ENCODE peak calls at places on chromosomes 13 and 19, in eight cellular contexts. One of them, this sample, is unnamed.

GRCh38 chr13:34357435-34358232 is 539.7 kb downstream of the RFC3 start:
- DNase-seq in A549: no peak
- DNase-seq in H1: no peak
- DNase-seq in suprapubic skin: no peak
- DNase-seq in transverse colon: no peak
- DNase-seq in sigmoid colon: no peak
- DNase-seq in SK-N-SH: no peak
- DNase-seq in ovary: no peak
- DNase-seq in this sample: no peak

GRCh38 chr19:9507285-9507684 is 8.9 kb upstream of the ZNF560 start:
- DNase-seq in A549: no peak
- DNase-seq in H1: no peak
- DNase-seq in suprapubic skin: no peak
- DNase-seq in transverse colon: no peak
- DNase-seq in sigmoid colon: no peak
- DNase-seq in SK-N-SH: no peak
- DNase-seq in ovary: no peak
- DNase-seq in this sample: no peak

GRCh38 chr13:77692746-77693448 is 4.6 kb upstream of the SLAIN1 start:
- DNase-seq in A549: no peak
- DNase-seq in H1: no peak
- DNase-seq in suprapubic skin: no peak
- DNase-seq in transverse colon: no peak
- DNase-seq in sigmoid colon: no peak
- DNase-seq in SK-N-SH: no peak
- DNase-seq in ovary: no peak
- DNase-seq in this sample: no peak

GRCh38 chr13:97978661-97979450 is 25.4 kb downstream of the IPO5 start:
- DNase-seq in A549: no peak
- DNase-seq in H1: no peak
- DNase-seq in suprapubic skin: no peak
- DNase-seq in transverse colon: no peak
- DNase-seq in sigmoid colon: no peak
- DNase-seq in SK-N-SH: no peak
- DNase-seq in ovary: no peak
- DNase-seq in this sample: no peak

GRCh38 chr19:485122-485521 is 11.2 kb upstream of the MADCAM1 start:
- DNase-seq in A549: no peak
- DNase-seq in H1: no peak
- DNase-seq in suprapubic skin: no peak
- DNase-seq in transverse colon: no peak
- DNase-seq in sigmoid colon: no peak
- DNase-seq in SK-N-SH: no peak
- DNase-seq in ovary: no peak
- DNase-seq in this sample: no peak

GRCh38 chr13:36344173-36344572 is 2.0 kb downstream of the SPART start:
- DNase-seq in A549: no peak
- DNase-seq in H1: no peak
- DNase-seq in suprapubic skin: no peak
- DNase-seq in transverse colon: peak
- DNase-seq in sigmoid colon: no peak
- DNase-seq in SK-N-SH: no peak
- DNase-seq in ovary: peak
- DNase-seq in this sample: no peak

GRCh38 chr13:112957295-112957677 is 11.7 kb upstream of the MCF2L start:
- DNase-seq in A549: no peak
- DNase-seq in H1: no peak
- DNase-seq in suprapubic skin: no peak
- DNase-seq in transverse colon: no peak
- DNase-seq in sigmoid colon: no peak
- DNase-seq in SK-N-SH: no peak
- DNase-seq in ovary: no peak
- DNase-seq in this sample: no peak

GRCh38 chr19:46732966-46733692 is 12.7 kb upstream of the FKRP start:
- DNase-seq in A549: peak
- DNase-seq in H1: no peak
- DNase-seq in suprapubic skin: peak
- DNase-seq in transverse colon: no peak
- DNase-seq in sigmoid colon: no peak
- DNase-seq in SK-N-SH: no peak
- DNase-seq in ovary: no peak
- DNase-seq in this sample: no peak

GRCh38 chr13:29861694-29862110 is 11.3 kb upstream of the UBL3 start:
- DNase-seq in A549: no peak
- DNase-seq in H1: no peak
- DNase-seq in suprapubic skin: no peak
- DNase-seq in transverse colon: no peak
- DNase-seq in sigmoid colon: no peak
- DNase-seq in SK-N-SH: no peak
- DNase-seq in ovary: no peak
- DNase-seq in this sample: no peak

GRCh38 chr19:16714702-16715294 is 4.8 kb upstream of the NWD1 start:
- DNase-seq in A549: no peak
- DNase-seq in H1: peak
- DNase-seq in suprapubic skin: peak
- DNase-seq in transverse colon: peak
- DNase-seq in sigmoid colon: no peak
- DNase-seq in SK-N-SH: peak
- DNase-seq in ovary: peak
- DNase-seq in this sample: peak

GRCh38 chr13:20526664-20527063 is 1.0 kb upstream of the CRYL1 start:
- DNase-seq in A549: no peak
- DNase-seq in H1: no peak
- DNase-seq in suprapubic skin: no peak
- DNase-seq in transverse colon: no peak
- DNase-seq in sigmoid colon: no peak
- DNase-seq in SK-N-SH: no peak
- DNase-seq in ovary: no peak
- DNase-seq in this sample: no peak

GRCh38 chr13:51704399-51705306 is 99.3 kb downstream of the DHRS12 start:
- DNase-seq in A549: no peak
- DNase-seq in H1: no peak
- DNase-seq in suprapubic skin: no peak
- DNase-seq in transverse colon: no peak
- DNase-seq in sigmoid colon: no peak
- DNase-seq in SK-N-SH: no peak
- DNase-seq in ovary: no peak
- DNase-seq in this sample: no peak

GRCh38 chr19:45323671-45324081 is 1.0 kb upstream of the CKM start:
- DNase-seq in A549: no peak
- DNase-seq in H1: no peak
- DNase-seq in suprapubic skin: no peak
- DNase-seq in transverse colon: peak
- DNase-seq in sigmoid colon: peak
- DNase-seq in SK-N-SH: peak
- DNase-seq in ovary: no peak
- DNase-seq in this sample: no peak

GRCh38 chr13:20442370-20442769 is 83.3 kb downstream of the CRYL1 start:
- DNase-seq in A549: no peak
- DNase-seq in H1: no peak
- DNase-seq in suprapubic skin: no peak
- DNase-seq in transverse colon: no peak
- DNase-seq in sigmoid colon: no peak
- DNase-seq in SK-N-SH: no peak
- DNase-seq in ovary: no peak
- DNase-seq in this sample: no peak

GRCh38 chr19:14383898-14384669 is 2.8 kb downstream of the ADGRE5 start:
- DNase-seq in A549: no peak
- DNase-seq in H1: no peak
- DNase-seq in suprapubic skin: peak
- DNase-seq in transverse colon: peak
- DNase-seq in sigmoid colon: peak
- DNase-seq in SK-N-SH: no peak
- DNase-seq in ovary: no peak
- DNase-seq in this sample: no peak

DNA sequence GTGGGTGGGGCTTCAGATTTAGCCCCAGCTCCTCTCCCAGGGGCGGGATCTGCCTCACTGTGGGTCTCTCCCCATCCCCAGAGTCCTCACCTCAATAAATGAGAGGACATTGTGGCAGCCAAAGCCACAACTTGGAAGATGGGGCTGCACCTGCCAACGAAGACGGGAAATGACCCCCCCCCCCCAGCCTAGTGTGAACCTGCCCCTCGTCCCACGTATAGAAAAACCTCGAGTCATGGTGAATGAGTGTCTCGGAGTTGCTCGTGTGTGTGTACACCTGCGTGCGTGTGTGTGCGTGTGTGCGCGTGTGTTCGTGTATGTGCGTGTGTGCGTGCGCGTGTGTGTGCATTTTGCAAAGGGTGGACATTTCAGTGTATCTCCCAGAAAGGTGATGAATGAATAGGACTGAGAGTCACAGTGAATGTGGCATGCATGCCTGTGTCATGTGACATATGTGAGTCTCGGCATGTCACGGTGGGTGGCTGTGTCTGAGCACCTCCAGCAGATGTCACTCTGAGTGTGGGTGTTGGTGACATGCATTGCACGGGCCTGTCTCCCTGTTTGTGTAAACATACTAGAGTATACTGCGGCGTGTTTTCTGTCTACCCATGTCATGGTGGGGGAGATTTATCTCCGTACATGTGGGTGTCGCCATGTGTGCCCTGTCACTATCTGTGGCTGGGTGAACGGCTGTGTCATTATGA is 1.5 kb upstream of the TRAPPC5 start:
- DNase-seq in A549: no peak
- DNase-seq in H1: no peak
- DNase-seq in suprapubic skin: no peak
- DNase-seq in transverse colon: peak
- DNase-seq in sigmoid colon: no peak
- DNase-seq in SK-N-SH: peak
- DNase-seq in ovary: no peak
- DNase-seq in this sample: no peak
- TF ChIP-seq EP300 in A549: no peak
- TF ChIP-seq EP300 in H1: no peak
- TF ChIP-seq EP300 in suprapubic skin: no peak
- TF ChIP-seq EP300 in transverse colon: no peak
- TF ChIP-seq EP300 in sigmoid colon: no peak
- TF ChIP-seq EP300 in SK-N-SH: no peak
- TF ChIP-seq EP300 in ovary: no peak
- TF ChIP-seq EP300 in this sample: no peak

GRCh38 chr19:48737360-48737998 is 2.9 kb downstream of the RASIP1 start:
- DNase-seq in A549: peak
- DNase-seq in H1: no peak
- DNase-seq in suprapubic skin: no peak
- DNase-seq in transverse colon: no peak
- DNase-seq in sigmoid colon: no peak
- DNase-seq in SK-N-SH: peak
- DNase-seq in ovary: peak
- DNase-seq in this sample: no peak

GRCh38 chr19:48738557-48739399 is 1.6 kb downstream of the RASIP1 start:
- DNase-seq in A549: peak
- DNase-seq in H1: peak
- DNase-seq in suprapubic skin: peak
- DNase-seq in transverse colon: peak
- DNase-seq in sigmoid colon: peak
- DNase-seq in SK-N-SH: peak
- DNase-seq in ovary: peak
- DNase-seq in this sample: peak

GRCh38 chr19:48734625-48735024 is 5.8 kb downstream of the RASIP1 start:
- DNase-seq in A549: no peak
- DNase-seq in H1: no peak
- DNase-seq in suprapubic skin: no peak
- DNase-seq in transverse colon: no peak
- DNase-seq in sigmoid colon: no peak
- DNase-seq in SK-N-SH: no peak
- DNase-seq in ovary: no peak
- DNase-seq in this sample: no peak

GRCh38 chr19:48731452-48731851 is 9.0 kb downstream of the RASIP1 start:
- DNase-seq in A549: no peak
- DNase-seq in H1: no peak
- DNase-seq in suprapubic skin: no peak
- DNase-seq in transverse colon: no peak
- DNase-seq in sigmoid colon: no peak
- DNase-seq in SK-N-SH: no peak
- DNase-seq in ovary: no peak
- DNase-seq in this sample: no peak

GRCh38 chr19:48735031-48735615 is 5.3 kb downstream of the RASIP1 start:
- DNase-seq in A549: peak
- DNase-seq in H1: no peak
- DNase-seq in suprapubic skin: no peak
- DNase-seq in transverse colon: peak
- DNase-seq in sigmoid colon: no peak
- DNase-seq in SK-N-SH: no peak
- DNase-seq in ovary: no peak
- DNase-seq in this sample: no peak
- TF ChIP-seq EP300 in A549: no peak
- TF ChIP-seq EP300 in H1: no peak
- TF ChIP-seq EP300 in suprapubic skin: no peak
- TF ChIP-seq EP300 in transverse colon: no peak
- TF ChIP-seq EP300 in sigmoid colon: no peak
- TF ChIP-seq EP300 in SK-N-SH: no peak
- TF ChIP-seq EP300 in ovary: no peak
- TF ChIP-seq EP300 in this sample: no peak

GRCh38 chr13:75762066-75762937 is 126.2 kb downstream of the LMO7 start:
- DNase-seq in A549: no peak
- DNase-seq in H1: no peak
- DNase-seq in suprapubic skin: no peak
- DNase-seq in transverse colon: no peak
- DNase-seq in sigmoid colon: no peak
- DNase-seq in SK-N-SH: no peak
- DNase-seq in ovary: no peak
- DNase-seq in this sample: no peak
- TF ChIP-seq EP300 in A549: no peak
- TF ChIP-seq EP300 in H1: no peak
- TF ChIP-seq EP300 in suprapubic skin: no peak
- TF ChIP-seq EP300 in transverse colon: no peak
- TF ChIP-seq EP300 in sigmoid colon: no peak
- TF ChIP-seq EP300 in SK-N-SH: no peak
- TF ChIP-seq EP300 in ovary: no peak
- TF ChIP-seq EP300 in this sample: no peak

GRCh38 chr13:79637086-79637763 is 156.3 kb downstream of the NDFIP2 start:
- DNase-seq in A549: no peak
- DNase-seq in H1: no peak
- DNase-seq in suprapubic skin: no peak
- DNase-seq in transverse colon: no peak
- DNase-seq in sigmoid colon: no peak
- DNase-seq in SK-N-SH: no peak
- DNase-seq in ovary: peak
- DNase-seq in this sample: no peak
- TF ChIP-seq EP300 in A549: no peak
- TF ChIP-seq EP300 in H1: no peak
- TF ChIP-seq EP300 in suprapubic skin: no peak
- TF ChIP-seq EP300 in transverse colon: no peak
- TF ChIP-seq EP300 in sigmoid colon: no peak
- TF ChIP-seq EP300 in SK-N-SH: peak
- TF ChIP-seq EP300 in ovary: no peak
- TF ChIP-seq EP300 in this sample: no peak

DNA sequence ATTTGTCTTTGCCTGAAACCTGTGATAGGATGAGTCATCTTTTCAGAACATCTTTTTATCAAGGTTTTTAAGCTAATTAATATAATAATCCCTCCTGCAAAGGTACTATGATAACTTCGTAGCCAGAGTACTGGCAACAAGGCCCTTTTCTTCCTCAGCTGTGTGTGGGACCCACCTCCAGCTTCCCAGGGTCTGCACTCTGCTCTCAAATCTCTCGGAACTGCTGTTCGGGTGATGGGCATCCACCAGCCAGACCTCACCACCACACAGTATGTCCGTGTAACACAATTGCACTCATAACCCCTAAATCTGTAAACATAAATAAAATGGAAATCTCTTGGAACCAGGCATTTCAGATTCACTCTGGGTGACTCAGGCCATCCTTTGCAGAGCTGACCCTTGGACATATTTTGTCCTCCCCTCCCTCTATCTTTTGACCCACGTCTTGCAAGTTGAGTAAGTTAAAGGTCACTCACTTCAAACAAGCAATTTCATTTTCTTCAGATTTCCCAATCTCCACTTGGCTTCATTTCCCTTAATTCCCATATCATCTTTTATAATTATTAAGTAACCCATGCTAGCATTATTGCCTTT is 29.5 kb downstream of the COL4A1 start:
- DNase-seq in A549: no peak
- DNase-seq in H1: no peak
- DNase-seq in suprapubic skin: no peak
- DNase-seq in transverse colon: no peak
- DNase-seq in sigmoid colon: peak
- DNase-seq in SK-N-SH: no peak
- DNase-seq in ovary: no peak
- DNase-seq in this sample: no peak
- TF ChIP-seq EP300 in A549: no peak
- TF ChIP-seq EP300 in H1: no peak
- TF ChIP-seq EP300 in suprapubic skin: no peak
- TF ChIP-seq EP300 in transverse colon: no peak
- TF ChIP-seq EP300 in sigmoid colon: no peak
- TF ChIP-seq EP300 in SK-N-SH: no peak
- TF ChIP-seq EP300 in ovary: no peak
- TF ChIP-seq EP300 in this sample: no peak